ENCODE peak calls at places on chromosome 17, in four cellular contexts. X, K, R and E are unnamed samples.

GRCh38 chr17:55314784-55315491 is 50.2 kb downstream of the HLF start:
- DNase-seq in R (no peak), K (no peak), X (no peak), E (no peak)

GRCh38 chr17:10815318-10815717 is 11.4 kb upstream of the TMEM238L start:
- DNase-seq in K (no peak), X (no peak), R (no peak), E (no peak)

GRCh38 chr17:1565860-1566259 is 3.3 kb upstream of the PITPNA start:
- DNase-seq in K (no peak), R (no peak), X (no peak), E (no peak)

GRCh38 chr17:42405963-42406495 is 17.0 kb downstream of the CAVIN1 start:
- DNase-seq in R (no peak), X (peak), K (no peak), E (no peak)

GRCh38 chr17:62822080-62822904 is 14.2 kb upstream of the MARCHF10 start:
- DNase-seq in X (peak), R (no peak), K (no peak), E (no peak)

GRCh38 chr17:58307468-58308172 is 21.0 kb downstream of the TSPOAP1 start:
- DNase-seq in X (no peak), K (no peak), R (no peak), E (no peak)

GRCh38 chr17:59838196-59838911 is 54.4 kb downstream of the TUBD1 start:
- DNase-seq in R (no peak), K (no peak), X (peak), E (no peak)

GRCh38 chr17:10870651-10871050 is 32.8 kb upstream of the PIRT start:
- DNase-seq in K (no peak), R (no peak), X (no peak), E (no peak)

GRCh38 chr17:910503-911194 is 68.9 kb downstream of the NXN start:
- DNase-seq in K (no peak), R (no peak), X (no peak), E (peak)

GRCh38 chr17:47325176-47325575 is 1.4 kb downstream of the EFCAB13 start:
- DNase-seq in R (no peak), X (no peak), K (no peak), E (no peak)

GRCh38 chr17:31753011-31753410 is 106.0 kb downstream of the COPRS start:
- DNase-seq in X (no peak), K (no peak), R (no peak), E (no peak)

GRCh38 chr17:32536736-32537646 is 50.2 kb downstream of the CDK5R1 start:
- DNase-seq in K (no peak), R (no peak), X (peak), E (no peak)

GRCh38 chr17:72691601-72692000 is 400.9 kb downstream of the SLC39A11 start:
- DNase-seq in X (peak), K (no peak), R (no peak), E (no peak)

GRCh38 chr17:75325827-75326586 is 36.8 kb upstream of the SLC25A19 start:
- DNase-seq in R (no peak), X (peak), K (no peak), E (peak)

GRCh38 chr17:21041753-21042433 is 918 bp downstream of the USP22 start:
- DNase-seq in X (peak), K (peak), R (no peak), E (peak)

GRCh38 chr17:79630821-79631639 is 20.2 kb upstream of the RBFOX3 start:
- DNase-seq in X (no peak), R (no peak), K (no peak), E (no peak)

GRCh38 chr17:1563786-1564613 is 1.4 kb upstream of the PITPNA start:
- DNase-seq in X (no peak), K (no peak), R (no peak), E (no peak)

GRCh38 chr17:10605221-10605783 is 51.8 kb downstream of the MYH3 start:
- DNase-seq in X (no peak), K (no peak), R (no peak), E (no peak)

GRCh38 chr17:80388175-80388574 is 26.8 kb upstream of the ENDOV start:
- DNase-seq in X (no peak), K (no peak), R (no peak), E (no peak)

GRCh38 chr17:34364741-34365140 is 1.7 kb upstream of the CCL1 start:
- DNase-seq in R (no peak), K (no peak), X (no peak), E (no peak)
- H3K4me3 ChIP-seq in R (no peak), K (no peak), X (no peak), E (no peak)

GRCh38 chr17:38798614-38799500 is 499 bp downstream of the PIP4K2B start:
- DNase-seq in R (no peak), X (peak), K (no peak), E (no peak)

GRCh38 chr17:38799501-38800236 is at the start of gene PIP4K2B:
- DNase-seq in R (peak), X (peak), K (peak), E (peak)

GRCh38 chr17:38796451-38796850 is 2.9 kb downstream of the PIP4K2B start:
- DNase-seq in K (no peak), X (no peak), R (no peak), E (no peak)

GRCh38 chr17:38797091-38797490 is 2.3 kb downstream of the PIP4K2B start:
- DNase-seq in K (no peak), X (no peak), R (no peak), E (no peak)

DNA sequence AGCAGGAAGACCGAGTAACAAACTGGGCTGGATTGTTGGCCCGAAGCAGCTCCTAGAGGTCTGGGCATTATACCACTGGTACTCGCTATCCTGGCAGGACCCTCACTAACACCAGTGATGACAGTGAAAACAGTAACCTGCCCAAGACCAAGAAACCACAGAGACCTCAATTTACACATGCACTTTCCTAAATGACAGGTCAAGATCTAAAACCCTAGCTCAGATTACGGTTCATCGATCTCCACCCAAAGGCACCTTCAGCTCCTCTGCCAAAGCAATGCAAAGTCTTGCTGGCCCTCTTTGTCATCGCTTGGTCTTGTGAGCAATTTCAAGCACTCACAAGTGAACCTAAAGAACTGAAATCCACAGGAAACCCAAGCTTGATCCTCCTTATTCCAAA is 1.5 kb downstream of the PIP4K2B start:
- DNase-seq in X (no peak), R (no peak), K (no peak), E (no peak)
- H3K4me3 ChIP-seq in X (peak), R (no peak), K (peak), E (peak)

DNA sequence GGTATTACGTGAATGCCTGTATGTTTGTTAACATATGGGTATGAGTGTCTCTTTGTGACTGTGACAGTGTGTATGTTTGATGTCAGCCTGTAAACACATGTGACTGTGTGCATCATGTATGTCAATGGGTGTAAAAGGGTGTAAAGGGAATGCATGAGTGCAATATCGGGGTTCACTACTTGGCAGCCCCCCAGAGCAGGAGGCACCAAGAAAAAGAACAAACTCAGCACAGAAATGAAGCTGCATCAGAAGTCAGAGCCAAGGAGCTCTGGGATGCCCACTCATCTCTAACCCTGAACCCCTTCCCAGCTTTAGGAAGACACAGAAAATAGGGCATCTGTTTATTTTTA is 2.1 kb upstream of the HOXB6 start:
- DNase-seq in R (no peak), X (no peak), K (no peak), E (no peak)
- H3K4me3 ChIP-seq in R (no peak), X (no peak), K (no peak), E (no peak)

GRCh38 chr17:7484067-7484963 is at the start of gene POLR2A:
- DNase-seq in X (peak), K (peak), R (peak), E (peak)

GRCh38 chr17:7483238-7484066 is 714 bp upstream of the POLR2A start:
- DNase-seq in K (peak), R (peak), X (peak), E (peak)

GRCh38 chr17:7486181-7486580 is 2.0 kb downstream of the POLR2A start:
- DNase-seq in X (peak), K (no peak), R (no peak), E (no peak)

GRCh38 chr17:7490144-7490543 is 6.0 kb downstream of the POLR2A start:
- DNase-seq in R (no peak), X (no peak), K (no peak), E (no peak)

DNA sequence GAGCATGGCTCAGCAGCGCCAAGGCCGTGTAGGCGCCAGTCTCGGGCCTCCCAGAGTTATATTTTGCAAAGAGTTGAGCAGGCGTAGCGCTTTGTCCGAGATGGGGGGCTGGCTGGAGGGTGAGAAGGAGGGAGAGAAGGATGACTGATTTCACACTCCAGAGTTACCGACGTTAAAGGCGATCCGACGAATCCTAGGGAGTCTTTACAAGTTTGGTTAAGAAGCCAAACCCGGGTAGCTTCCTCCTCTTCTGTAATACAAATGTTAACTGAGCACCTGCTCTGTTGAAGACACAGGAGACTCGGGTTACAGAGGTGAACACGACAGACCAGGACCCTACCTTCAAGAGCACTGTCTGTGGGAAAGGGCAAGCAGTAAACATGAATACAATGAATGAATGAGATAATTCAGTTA is 805 bp downstream of the POLR2A start:
- DNase-seq in K (no peak), X (no peak), R (no peak), E (no peak)
- H3K4me3 ChIP-seq in K (peak), X (peak), R (peak), E (peak)

GRCh38 chr17:81442791-81443190 is 47.5 kb downstream of the BAHCC1 start:
- DNase-seq in X (no peak), R (no peak), K (no peak), E (no peak)
- H3K4me3 ChIP-seq in X (no peak), R (no peak), K (no peak), E (no peak)

GRCh38 chr17:48550313-48551205 is 5.7 kb upstream of the HOXB2 start:
- DNase-seq in X (no peak), K (no peak), R (no peak), E (no peak)
- H3K4me3 ChIP-seq in X (no peak), K (no peak), R (no peak), E (no peak)

GRCh38 chr17:3666516-3666915 is 1.9 kb downstream of the TAX1BP3 start:
- DNase-seq in X (no peak), R (no peak), K (no peak), E (no peak)
- H3K4me3 ChIP-seq in X (peak), R (no peak), K (no peak), E (peak)